ENCODE peak calls at places on chromosomes 7 and 10, in six cellular contexts. One of them, this sample, is unnamed.

GRCh38 chr10:86110156-86110786 is 256.3 kb downstream of the GRID1 start:
- DNase-seq in body of pancreas: no peak
- DNase-seq in adrenal gland: no peak
- DNase-seq in A549: no peak
- DNase-seq in stomach: no peak
- DNase-seq in gastrocnemius medialis: no peak
- DNase-seq in this sample: no peak

GRCh38 chr10:49605177-49605938 is 4.8 kb upstream of the SLC18A3 start:
- DNase-seq in body of pancreas: no peak
- DNase-seq in adrenal gland: peak; percentile 61
- DNase-seq in A549: no peak
- DNase-seq in stomach: peak; percentile 10
- DNase-seq in gastrocnemius medialis: no peak
- DNase-seq in this sample: no peak

GRCh38 chr10:68560201-68560915 is at the start of gene TET1:
- DNase-seq in body of pancreas: peak; percentile 47
- DNase-seq in adrenal gland: peak; percentile 31
- DNase-seq in A549: peak; percentile 61
- DNase-seq in stomach: peak; percentile 46
- DNase-seq in gastrocnemius medialis: peak; percentile 33
- DNase-seq in this sample: peak; percentile 63

GRCh38 chr7:3009086-3009485 is 34.6 kb downstream of the CARD11 start:
- DNase-seq in body of pancreas: no peak
- DNase-seq in adrenal gland: no peak
- DNase-seq in A549: no peak
- DNase-seq in stomach: no peak
- DNase-seq in gastrocnemius medialis: no peak
- DNase-seq in this sample: no peak

GRCh38 chr10:36578306-36578705 is 547.1 kb upstream of the ANKRD30A start:
- DNase-seq in body of pancreas: no peak
- DNase-seq in adrenal gland: no peak
- DNase-seq in A549: peak; percentile 14
- DNase-seq in stomach: no peak
- DNase-seq in gastrocnemius medialis: no peak
- DNase-seq in this sample: no peak

GRCh38 chr7:73717991-73718405 is 1.5 kb downstream of the STX1A start:
- DNase-seq in body of pancreas: no peak
- DNase-seq in adrenal gland: no peak
- DNase-seq in A549: no peak
- DNase-seq in stomach: no peak
- DNase-seq in gastrocnemius medialis: no peak
- DNase-seq in this sample: no peak

GRCh38 chr7:27992092-27992491 is 188.5 kb downstream of the JAZF1 start:
- DNase-seq in body of pancreas: no peak
- DNase-seq in adrenal gland: no peak
- DNase-seq in A549: no peak
- DNase-seq in stomach: no peak
- DNase-seq in gastrocnemius medialis: no peak
- DNase-seq in this sample: no peak

GRCh38 chr7:68248973-68249372 is 1252.3 kb downstream of the TYW1 start:
- DNase-seq in body of pancreas: no peak
- DNase-seq in adrenal gland: no peak
- DNase-seq in A549: no peak
- DNase-seq in stomach: no peak
- DNase-seq in gastrocnemius medialis: no peak
- DNase-seq in this sample: no peak

GRCh38 chr7:148916186-148916585 is 32.1 kb upstream of the EZH2 start:
- DNase-seq in body of pancreas: no peak
- DNase-seq in adrenal gland: no peak
- DNase-seq in A549: no peak
- DNase-seq in stomach: no peak
- DNase-seq in gastrocnemius medialis: no peak
- DNase-seq in this sample: no peak

GRCh38 chr7:114889646-114890285 is 32.1 kb upstream of the MDFIC start:
- DNase-seq in body of pancreas: no peak
- DNase-seq in adrenal gland: no peak
- DNase-seq in A549: peak; percentile 92
- DNase-seq in stomach: no peak
- DNase-seq in gastrocnemius medialis: no peak
- DNase-seq in this sample: no peak

GRCh38 chr10:97140887-97141745 is 44.6 kb downstream of the SLIT1 start:
- DNase-seq in body of pancreas: no peak
- DNase-seq in adrenal gland: no peak
- DNase-seq in A549: no peak
- DNase-seq in stomach: no peak
- DNase-seq in gastrocnemius medialis: no peak
- DNase-seq in this sample: no peak

GRCh38 chr10:97138174-97138573 is 47.6 kb downstream of the SLIT1 start:
- DNase-seq in body of pancreas: no peak
- DNase-seq in adrenal gland: no peak
- DNase-seq in A549: peak; percentile 35
- DNase-seq in stomach: no peak
- DNase-seq in gastrocnemius medialis: no peak
- DNase-seq in this sample: no peak

GRCh38 chr10:97138777-97139317 is 46.9 kb downstream of the SLIT1 start:
- DNase-seq in body of pancreas: no peak
- DNase-seq in adrenal gland: no peak
- DNase-seq in A549: no peak
- DNase-seq in stomach: no peak
- DNase-seq in gastrocnemius medialis: no peak
- DNase-seq in this sample: no peak

GRCh38 chr10:97139651-97140283 is 46.0 kb downstream of the SLIT1 start:
- DNase-seq in body of pancreas: no peak
- DNase-seq in adrenal gland: no peak
- DNase-seq in A549: no peak
- DNase-seq in stomach: no peak
- DNase-seq in gastrocnemius medialis: no peak
- DNase-seq in this sample: no peak

DNA sequence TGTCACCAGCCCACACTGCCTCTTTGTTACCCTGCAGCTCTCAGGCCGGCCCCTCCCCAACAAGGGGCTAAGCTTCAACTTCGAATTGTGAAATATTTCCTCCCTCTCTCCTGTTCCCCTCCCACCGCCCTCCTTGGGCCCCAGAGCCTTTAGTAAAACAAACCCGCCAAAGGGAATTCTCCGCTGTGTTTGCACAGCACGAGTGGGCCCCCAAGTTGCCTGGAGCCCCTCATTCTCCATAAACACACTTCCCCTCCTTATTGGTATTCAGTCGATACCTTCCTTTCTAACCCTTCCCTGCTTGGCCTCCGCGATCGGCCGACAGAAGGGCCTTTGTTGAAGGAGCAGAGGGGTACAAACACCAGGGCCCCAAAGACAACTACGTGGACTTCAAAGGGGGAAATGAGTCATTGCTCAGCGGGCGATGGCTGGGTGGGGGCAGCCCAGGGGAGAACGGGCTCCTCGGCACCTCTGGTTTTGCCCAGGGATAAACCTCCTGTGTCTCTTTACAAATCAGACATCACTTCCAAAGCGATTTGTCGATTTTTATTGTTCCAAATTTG is 45.4 kb downstream of the SLIT1 start:
- DNase-seq in body of pancreas: no peak
- DNase-seq in adrenal gland: no peak
- DNase-seq in A549: no peak
- DNase-seq in stomach: no peak
- DNase-seq in gastrocnemius medialis: no peak
- DNase-seq in this sample: no peak
- TF ChIP-seq POLR2A in body of pancreas: no peak
- TF ChIP-seq POLR2A in adrenal gland: no peak
- TF ChIP-seq POLR2A in A549: no peak
- TF ChIP-seq POLR2A in stomach: no peak
- TF ChIP-seq POLR2A in gastrocnemius medialis: no peak
- TF ChIP-seq POLR2A in this sample: no peak

GRCh38 chr7:46934198-46934825 is 647.6 kb downstream of the TNS3 start:
- DNase-seq in body of pancreas: no peak
- DNase-seq in adrenal gland: no peak
- DNase-seq in A549: no peak
- DNase-seq in stomach: no peak
- DNase-seq in gastrocnemius medialis: no peak
- DNase-seq in this sample: no peak

GRCh38 chr7:46932266-46932655 is 649.6 kb downstream of the TNS3 start:
- DNase-seq in body of pancreas: no peak
- DNase-seq in adrenal gland: no peak
- DNase-seq in A549: no peak
- DNase-seq in stomach: no peak
- DNase-seq in gastrocnemius medialis: no peak
- DNase-seq in this sample: no peak

GRCh38 chr7:46930336-46930735 is 651.6 kb downstream of the TNS3 start:
- DNase-seq in body of pancreas: no peak
- DNase-seq in adrenal gland: peak; percentile 54
- DNase-seq in A549: peak; percentile 73
- DNase-seq in stomach: no peak
- DNase-seq in gastrocnemius medialis: peak; percentile 36
- DNase-seq in this sample: peak; percentile 37

GRCh38 chr7:46933596-46933995 is 648.3 kb downstream of the TNS3 start:
- DNase-seq in body of pancreas: no peak
- DNase-seq in adrenal gland: no peak
- DNase-seq in A549: no peak
- DNase-seq in stomach: no peak
- DNase-seq in gastrocnemius medialis: no peak
- DNase-seq in this sample: no peak

GRCh38 chr7:46932656-46933424 is 649.1 kb downstream of the TNS3 start:
- DNase-seq in body of pancreas: peak; percentile 32
- DNase-seq in adrenal gland: no peak
- DNase-seq in A549: peak; percentile 11
- DNase-seq in stomach: no peak
- DNase-seq in gastrocnemius medialis: peak; percentile 32
- DNase-seq in this sample: peak; percentile 87
- TF ChIP-seq CTCF in body of pancreas: no peak
- TF ChIP-seq CTCF in adrenal gland: no peak
- TF ChIP-seq CTCF in A549: no peak
- TF ChIP-seq CTCF in stomach: no peak
- TF ChIP-seq CTCF in gastrocnemius medialis: no peak
- TF ChIP-seq CTCF in this sample: peak; percentile 39

GRCh38 chr10:60896033-60896432 is 48.0 kb downstream of the RHOBTB1 start:
- DNase-seq in body of pancreas: no peak
- DNase-seq in adrenal gland: no peak
- DNase-seq in A549: no peak
- DNase-seq in stomach: no peak
- DNase-seq in gastrocnemius medialis: no peak
- DNase-seq in this sample: no peak

GRCh38 chr10:60898372-60898771 is 45.6 kb downstream of the RHOBTB1 start:
- DNase-seq in body of pancreas: no peak
- DNase-seq in adrenal gland: no peak
- DNase-seq in A549: no peak
- DNase-seq in stomach: no peak
- DNase-seq in gastrocnemius medialis: no peak
- DNase-seq in this sample: no peak

GRCh38 chr10:60896715-60897114 is 47.3 kb downstream of the RHOBTB1 start:
- DNase-seq in body of pancreas: no peak
- DNase-seq in adrenal gland: no peak
- DNase-seq in A549: no peak
- DNase-seq in stomach: no peak
- DNase-seq in gastrocnemius medialis: no peak
- DNase-seq in this sample: no peak

GRCh38 chr10:60901561-60902235 is 42.3 kb downstream of the RHOBTB1 start:
- DNase-seq in body of pancreas: peak; percentile 52
- DNase-seq in adrenal gland: peak; percentile 92
- DNase-seq in A549: no peak
- DNase-seq in stomach: peak; percentile 49
- DNase-seq in gastrocnemius medialis: peak; percentile 90
- DNase-seq in this sample: no peak

GRCh38 chr10:60899266-60899665 is 44.7 kb downstream of the RHOBTB1 start:
- DNase-seq in body of pancreas: no peak
- DNase-seq in adrenal gland: no peak
- DNase-seq in A549: no peak
- DNase-seq in stomach: no peak
- DNase-seq in gastrocnemius medialis: no peak
- DNase-seq in this sample: no peak
- H3K4me1 ChIP-seq in body of pancreas: peaks cover 14% of the 10 kb centered on the region
- H3K4me1 ChIP-seq in adrenal gland: peaks cover 19% of the 10 kb centered on the region
- H3K4me1 ChIP-seq in A549: peaks cover 25% of the 10 kb centered on the region
- H3K4me1 ChIP-seq in stomach: peaks cover 45% of the 10 kb centered on the region
- H3K4me1 ChIP-seq in gastrocnemius medialis: peaks cover 67% of the 10 kb centered on the region
- H3K4me1 ChIP-seq in this sample: peaks cover 4% of the 10 kb centered on the region

GRCh38 chr10:22317121-22317370 is 858 bp downstream of the COMMD3 start:
- DNase-seq in body of pancreas: no peak
- DNase-seq in adrenal gland: no peak
- DNase-seq in A549: no peak
- DNase-seq in stomach: no peak
- DNase-seq in gastrocnemius medialis: no peak
- DNase-seq in this sample: peak; percentile 13

GRCh38 chr10:22314852-22315251 is 1.3 kb upstream of the COMMD3 start:
- DNase-seq in body of pancreas: no peak
- DNase-seq in adrenal gland: no peak
- DNase-seq in A549: no peak
- DNase-seq in stomach: no peak
- DNase-seq in gastrocnemius medialis: no peak
- DNase-seq in this sample: no peak

GRCh38 chr10:22317771-22318565 is 1.8 kb downstream of the COMMD3 start:
- DNase-seq in body of pancreas: no peak
- DNase-seq in adrenal gland: no peak
- DNase-seq in A549: no peak
- DNase-seq in stomach: no peak
- DNase-seq in gastrocnemius medialis: no peak
- DNase-seq in this sample: no peak

GRCh38 chr10:22315455-22316285 is 518 bp upstream of the COMMD3 start:
- DNase-seq in body of pancreas: no peak
- DNase-seq in adrenal gland: no peak
- DNase-seq in A549: no peak
- DNase-seq in stomach: no peak
- DNase-seq in gastrocnemius medialis: no peak
- DNase-seq in this sample: no peak

GRCh38 chr10:22316286-22317120 is at the start of gene COMMD3:
- DNase-seq in body of pancreas: peak; percentile 87
- DNase-seq in adrenal gland: peak; percentile 87
- DNase-seq in A549: peak; percentile 87
- DNase-seq in stomach: peak; percentile 87
- DNase-seq in gastrocnemius medialis: peak; percentile 83
- DNase-seq in this sample: peak; percentile 88
- TF ChIP-seq POLR2A in body of pancreas: peak; percentile 80
- TF ChIP-seq POLR2A in adrenal gland: peak; percentile 46
- TF ChIP-seq POLR2A in A549: peak; percentile 94
- TF ChIP-seq POLR2A in stomach: peak; percentile 45
- TF ChIP-seq POLR2A in gastrocnemius medialis: peak; percentile 81
- TF ChIP-seq POLR2A in this sample: peak; percentile 72

DNA sequence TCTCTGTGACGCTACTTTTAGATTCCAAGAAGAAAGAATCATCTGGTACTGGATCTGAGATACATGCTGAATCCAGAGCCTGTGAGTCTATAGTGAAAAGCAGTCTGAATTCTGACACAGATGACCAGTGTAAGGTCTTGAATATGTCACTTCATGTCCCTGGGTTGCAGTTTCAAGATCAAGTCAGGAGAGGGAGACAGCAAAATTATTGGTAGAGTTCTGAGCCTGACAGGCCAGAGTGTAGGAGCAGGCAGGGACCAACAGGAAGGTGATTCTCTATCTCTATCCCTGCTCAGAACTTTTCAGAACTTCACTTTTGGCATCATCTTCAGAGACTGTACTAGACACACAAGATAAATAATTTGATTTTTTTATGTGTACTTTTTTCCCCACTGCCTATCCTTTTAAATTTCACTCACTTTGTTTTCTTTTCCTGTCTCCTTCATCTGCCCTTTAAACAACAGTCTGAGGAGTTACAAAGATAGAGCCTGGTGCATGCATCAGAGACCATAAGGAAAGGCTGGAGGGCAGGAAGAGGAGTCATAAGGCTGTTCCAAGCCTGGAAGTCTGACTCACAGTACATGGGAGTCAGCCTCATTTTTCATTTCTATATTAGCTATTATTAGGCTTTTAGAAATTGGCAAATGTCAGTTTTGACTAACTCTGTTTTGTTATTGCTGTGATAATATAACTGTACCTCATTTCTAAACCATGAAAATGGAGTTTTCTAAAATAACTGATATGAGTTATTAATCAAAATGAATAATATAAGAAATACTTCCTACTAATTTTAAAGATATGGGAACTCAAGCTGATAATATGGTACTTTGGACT is 120.2 kb upstream of the TMEM229A start:
- DNase-seq in body of pancreas: no peak
- DNase-seq in adrenal gland: no peak
- DNase-seq in A549: peak; percentile 46
- DNase-seq in stomach: no peak
- DNase-seq in gastrocnemius medialis: no peak
- DNase-seq in this sample: no peak
- TF ChIP-seq CTCF in body of pancreas: peak; percentile 28
- TF ChIP-seq CTCF in adrenal gland: peak; percentile 23
- TF ChIP-seq CTCF in A549: peak; percentile 11
- TF ChIP-seq CTCF in stomach: no peak
- TF ChIP-seq CTCF in gastrocnemius medialis: no peak
- TF ChIP-seq CTCF in this sample: no peak